ENCODE peak calls at places on chromosome 3, in five cellular contexts. One of them, this sample, is unnamed.
A peak's percentile ranks its signal among the peaks of the same experiment; 100 is the strongest.

GRCh38 chr3:160134964-160135363 is 90.3 kb upstream of the C3orf80 start:
- DNase-seq in cardiac fibroblast: peak; percentile 89
- DNase-seq in GM13976: no peak
- DNase-seq in AG04450: no peak
- DNase-seq in body of pancreas: no peak
- DNase-seq in this sample: no peak

GRCh38 chr3:172646439-172647015 is 64.3 kb downstream of the NCEH1 start:
- DNase-seq in cardiac fibroblast: peak; percentile 88
- DNase-seq in GM13976: no peak
- DNase-seq in AG04450: no peak
- DNase-seq in body of pancreas: no peak
- DNase-seq in this sample: no peak

GRCh38 chr3:43307226-43307625 is 20.9 kb downstream of the SNRK start:
- DNase-seq in cardiac fibroblast: no peak
- DNase-seq in GM13976: no peak
- DNase-seq in AG04450: no peak
- DNase-seq in body of pancreas: no peak
- DNase-seq in this sample: no peak

GRCh38 chr3:39109086-39109485 is 1.6 kb downstream of the TTC21A start:
- DNase-seq in cardiac fibroblast: no peak
- DNase-seq in GM13976: no peak
- DNase-seq in AG04450: no peak
- DNase-seq in body of pancreas: no peak
- DNase-seq in this sample: no peak

GRCh38 chr3:55660642-55661041 is 173.5 kb upstream of the WNT5A start:
- DNase-seq in cardiac fibroblast: no peak
- DNase-seq in GM13976: no peak
- DNase-seq in AG04450: no peak
- DNase-seq in body of pancreas: no peak
- DNase-seq in this sample: no peak

GRCh38 chr3:191484461-191484860 is 23.5 kb downstream of the PYDC2 start:
- DNase-seq in cardiac fibroblast: no peak
- DNase-seq in GM13976: no peak
- DNase-seq in AG04450: no peak
- DNase-seq in body of pancreas: no peak
- DNase-seq in this sample: no peak

GRCh38 chr3:114307222-114307840 is 13.5 kb downstream of the TIGIT start:
- DNase-seq in cardiac fibroblast: no peak
- DNase-seq in GM13976: no peak
- DNase-seq in AG04450: no peak
- DNase-seq in body of pancreas: no peak
- DNase-seq in this sample: peak; percentile 36

GRCh38 chr3:37540786-37541185 is 320.9 kb upstream of the CTDSPL start:
- DNase-seq in cardiac fibroblast: no peak
- DNase-seq in GM13976: no peak
- DNase-seq in AG04450: no peak
- DNase-seq in body of pancreas: no peak
- DNase-seq in this sample: no peak

GRCh38 chr3:139202226-139202958 is 141.4 kb upstream of the MRPS22 start:
- DNase-seq in cardiac fibroblast: no peak
- DNase-seq in GM13976: peak; percentile 29
- DNase-seq in AG04450: no peak
- DNase-seq in body of pancreas: peak; percentile 71
- DNase-seq in this sample: peak; percentile 49

GRCh38 chr3:182325213-182325941 is 467.9 kb upstream of the ATP11B start:
- DNase-seq in cardiac fibroblast: no peak
- DNase-seq in GM13976: no peak
- DNase-seq in AG04450: no peak
- DNase-seq in body of pancreas: no peak
- DNase-seq in this sample: peak; percentile 13

GRCh38 chr3:153026026-153026425 is 136.0 kb upstream of the RAP2B start:
- DNase-seq in cardiac fibroblast: peak; percentile 72
- DNase-seq in GM13976: peak; percentile 24
- DNase-seq in AG04450: no peak
- DNase-seq in body of pancreas: no peak
- DNase-seq in this sample: no peak
- TF ChIP-seq CTCF in cardiac fibroblast: peak; percentile 45
- TF ChIP-seq CTCF in GM13976: peak; percentile 14
- TF ChIP-seq CTCF in AG04450: peak; percentile 64
- TF ChIP-seq CTCF in body of pancreas: peak; percentile 42
- TF ChIP-seq CTCF in this sample: no peak

GRCh38 chr3:27729748-27730611 is 7.9 kb upstream of the EOMES start:
- DNase-seq in cardiac fibroblast: no peak
- DNase-seq in GM13976: no peak
- DNase-seq in AG04450: no peak
- DNase-seq in body of pancreas: no peak
- DNase-seq in this sample: peak; percentile 10
- TF ChIP-seq CTCF in cardiac fibroblast: no peak
- TF ChIP-seq CTCF in GM13976: no peak
- TF ChIP-seq CTCF in AG04450: no peak
- TF ChIP-seq CTCF in body of pancreas: no peak
- TF ChIP-seq CTCF in this sample: no peak

GRCh38 chr3:60076307-60076706 is 1026.5 kb upstream of the CFAP20DC start:
- DNase-seq in cardiac fibroblast: no peak
- DNase-seq in GM13976: no peak
- DNase-seq in AG04450: no peak
- DNase-seq in body of pancreas: no peak
- DNase-seq in this sample: no peak

GRCh38 chr3:60080648-60081047 is 1030.8 kb upstream of the CFAP20DC start:
- DNase-seq in cardiac fibroblast: no peak
- DNase-seq in GM13976: no peak
- DNase-seq in AG04450: no peak
- DNase-seq in body of pancreas: no peak
- DNase-seq in this sample: no peak

GRCh38 chr3:60073942-60074341 is 1024.1 kb upstream of the CFAP20DC start:
- DNase-seq in cardiac fibroblast: no peak
- DNase-seq in GM13976: no peak
- DNase-seq in AG04450: no peak
- DNase-seq in body of pancreas: no peak
- DNase-seq in this sample: no peak

GRCh38 chr3:60081381-60082095 is 1031.7 kb upstream of the CFAP20DC start:
- DNase-seq in cardiac fibroblast: no peak
- DNase-seq in GM13976: no peak
- DNase-seq in AG04450: no peak
- DNase-seq in body of pancreas: no peak
- DNase-seq in this sample: peak; percentile 17

GRCh38 chr3:60079076-60079475 is 1029.3 kb upstream of the CFAP20DC start:
- DNase-seq in cardiac fibroblast: no peak
- DNase-seq in GM13976: peak; percentile 9
- DNase-seq in AG04450: no peak
- DNase-seq in body of pancreas: no peak
- DNase-seq in this sample: peak; percentile 9
- TF ChIP-seq CTCF in cardiac fibroblast: no peak
- TF ChIP-seq CTCF in GM13976: no peak
- TF ChIP-seq CTCF in AG04450: no peak
- TF ChIP-seq CTCF in body of pancreas: no peak
- TF ChIP-seq CTCF in this sample: no peak

GRCh38 chr3:134298281-134298680 is 47.6 kb upstream of the RYK start:
- DNase-seq in cardiac fibroblast: no peak
- DNase-seq in GM13976: no peak
- DNase-seq in AG04450: no peak
- DNase-seq in body of pancreas: no peak
- DNase-seq in this sample: no peak

GRCh38 chr3:134302674-134303073 is 52.0 kb upstream of the RYK start:
- DNase-seq in cardiac fibroblast: no peak
- DNase-seq in GM13976: no peak
- DNase-seq in AG04450: no peak
- DNase-seq in body of pancreas: no peak
- DNase-seq in this sample: no peak

GRCh38 chr3:134299185-134299887 is 48.7 kb upstream of the RYK start:
- DNase-seq in cardiac fibroblast: peak; percentile 59
- DNase-seq in GM13976: no peak
- DNase-seq in AG04450: no peak
- DNase-seq in body of pancreas: no peak
- DNase-seq in this sample: no peak

GRCh38 chr3:134299888-134300206 is 49.2 kb upstream of the RYK start:
- DNase-seq in cardiac fibroblast: no peak
- DNase-seq in GM13976: no peak
- DNase-seq in AG04450: no peak
- DNase-seq in body of pancreas: no peak
- DNase-seq in this sample: no peak

GRCh38 chr3:134300520-134300919 is 49.9 kb upstream of the RYK start:
- DNase-seq in cardiac fibroblast: no peak
- DNase-seq in GM13976: no peak
- DNase-seq in AG04450: no peak
- DNase-seq in body of pancreas: no peak
- DNase-seq in this sample: no peak
- TF ChIP-seq CTCF in cardiac fibroblast: peak; percentile 36
- TF ChIP-seq CTCF in GM13976: no peak
- TF ChIP-seq CTCF in AG04450: peak; percentile 34
- TF ChIP-seq CTCF in body of pancreas: no peak
- TF ChIP-seq CTCF in this sample: no peak

This sample was measured in GM20000.